ENCODE peak calls at places on chromosomes 16 and 17, in nine cellular contexts. One of them, this sample, is unnamed.

GRCh38 chr16:84465154-84465553 is 39.3 kb downstream of the MEAK7 start:
- DNase-seq in glomerular endothelial cell: no peak
- DNase-seq in HS-5: no peak
- DNase-seq in GM13977: no peak
- DNase-seq in stimulated activated CD4-positive, alpha-beta T cell treated with anti-CD3 and anti-CD28 coated beads, Interleukin-1b, Interleukin-23, amount 100 ng/mL, for 1 hour: no peak
- DNase-seq in NCI-H1092 treated with DMSO at 0.1 percent for 48 hours: no peak
- DNase-seq in adipocyte: no peak
- DNase-seq in body of pancreas: no peak
- DNase-seq in CD8-positive, alpha-beta memory T cell: no peak
- DNase-seq in this sample: no peak

GRCh38 chr16:8936421-8936820 is 27.3 kb downstream of the USP7 start:
- DNase-seq in HS-5: no peak
- DNase-seq in NCI-H1092 treated with DMSO at 0.1 percent for 48 hours: no peak
- DNase-seq in GM13977: peak
- DNase-seq in glomerular endothelial cell: no peak
- DNase-seq in CD8-positive, alpha-beta memory T cell: peak
- DNase-seq in stimulated activated CD4-positive, alpha-beta T cell treated with anti-CD3 and anti-CD28 coated beads, Interleukin-1b, Interleukin-23, amount 100 ng/mL, for 1 hour: peak
- DNase-seq in body of pancreas: peak
- DNase-seq in adipocyte: peak
- DNase-seq in this sample: peak

GRCh38 chr17:83125515-83126274 is 46.3 kb downstream of the METRNL start:
- DNase-seq in GM13977: no peak
- DNase-seq in body of pancreas: no peak
- DNase-seq in CD8-positive, alpha-beta memory T cell: no peak
- DNase-seq in adipocyte: no peak
- DNase-seq in NCI-H1092 treated with DMSO at 0.1 percent for 48 hours: no peak
- DNase-seq in stimulated activated CD4-positive, alpha-beta T cell treated with anti-CD3 and anti-CD28 coated beads, Interleukin-1b, Interleukin-23, amount 100 ng/mL, for 1 hour: no peak
- DNase-seq in glomerular endothelial cell: no peak
- DNase-seq in HS-5: no peak
- DNase-seq in this sample: peak

GRCh38 chr17:65463242-65463641 is 98.2 kb downstream of the AXIN2 start:
- DNase-seq in NCI-H1092 treated with DMSO at 0.1 percent for 48 hours: no peak
- DNase-seq in CD8-positive, alpha-beta memory T cell: no peak
- DNase-seq in glomerular endothelial cell: peak
- DNase-seq in HS-5: no peak
- DNase-seq in GM13977: no peak
- DNase-seq in adipocyte: peak
- DNase-seq in body of pancreas: peak
- DNase-seq in stimulated activated CD4-positive, alpha-beta T cell treated with anti-CD3 and anti-CD28 coated beads, Interleukin-1b, Interleukin-23, amount 100 ng/mL, for 1 hour: no peak
- DNase-seq in this sample: no peak

GRCh38 chr16:84684592-84684965 is 15.2 kb upstream of the USP10 start:
- DNase-seq in glomerular endothelial cell: no peak
- DNase-seq in HS-5: no peak
- DNase-seq in GM13977: no peak
- DNase-seq in NCI-H1092 treated with DMSO at 0.1 percent for 48 hours: no peak
- DNase-seq in CD8-positive, alpha-beta memory T cell: no peak
- DNase-seq in stimulated activated CD4-positive, alpha-beta T cell treated with anti-CD3 and anti-CD28 coated beads, Interleukin-1b, Interleukin-23, amount 100 ng/mL, for 1 hour: no peak
- DNase-seq in body of pancreas: no peak
- DNase-seq in adipocyte: no peak
- DNase-seq in this sample: no peak

GRCh38 chr17:20944014-20944905 is 98.6 kb downstream of the USP22 start:
- DNase-seq in NCI-H1092 treated with DMSO at 0.1 percent for 48 hours: peak
- DNase-seq in adipocyte: no peak
- DNase-seq in HS-5: no peak
- DNase-seq in CD8-positive, alpha-beta memory T cell: no peak
- DNase-seq in glomerular endothelial cell: no peak
- DNase-seq in body of pancreas: peak
- DNase-seq in stimulated activated CD4-positive, alpha-beta T cell treated with anti-CD3 and anti-CD28 coated beads, Interleukin-1b, Interleukin-23, amount 100 ng/mL, for 1 hour: no peak
- DNase-seq in GM13977: peak
- DNase-seq in this sample: no peak

GRCh38 chr17:59406808-59407381 is 75.4 kb downstream of the YPEL2 start:
- DNase-seq in NCI-H1092 treated with DMSO at 0.1 percent for 48 hours: peak
- DNase-seq in glomerular endothelial cell: no peak
- DNase-seq in CD8-positive, alpha-beta memory T cell: no peak
- DNase-seq in HS-5: no peak
- DNase-seq in adipocyte: peak
- DNase-seq in GM13977: no peak
- DNase-seq in body of pancreas: no peak
- DNase-seq in stimulated activated CD4-positive, alpha-beta T cell treated with anti-CD3 and anti-CD28 coated beads, Interleukin-1b, Interleukin-23, amount 100 ng/mL, for 1 hour: no peak
- DNase-seq in this sample: no peak

GRCh38 chr17:17964710-17965109 is 7.5 kb downstream of the TOM1L2 start:
- DNase-seq in CD8-positive, alpha-beta memory T cell: no peak
- DNase-seq in glomerular endothelial cell: no peak
- DNase-seq in NCI-H1092 treated with DMSO at 0.1 percent for 48 hours: no peak
- DNase-seq in adipocyte: no peak
- DNase-seq in body of pancreas: no peak
- DNase-seq in HS-5: no peak
- DNase-seq in GM13977: no peak
- DNase-seq in stimulated activated CD4-positive, alpha-beta T cell treated with anti-CD3 and anti-CD28 coated beads, Interleukin-1b, Interleukin-23, amount 100 ng/mL, for 1 hour: no peak
- DNase-seq in this sample: no peak

GRCh38 chr16:72369273-72369672 is 197.3 kb upstream of the PMFBP1 start:
- DNase-seq in glomerular endothelial cell: no peak
- DNase-seq in CD8-positive, alpha-beta memory T cell: no peak
- DNase-seq in GM13977: no peak
- DNase-seq in adipocyte: no peak
- DNase-seq in NCI-H1092 treated with DMSO at 0.1 percent for 48 hours: no peak
- DNase-seq in body of pancreas: no peak
- DNase-seq in HS-5: no peak
- DNase-seq in stimulated activated CD4-positive, alpha-beta T cell treated with anti-CD3 and anti-CD28 coated beads, Interleukin-1b, Interleukin-23, amount 100 ng/mL, for 1 hour: no peak
- DNase-seq in this sample: no peak

GRCh38 chr17:13600475-13601316 is 1.0 kb downstream of the HS3ST3A1 start:
- DNase-seq in body of pancreas: no peak
- DNase-seq in adipocyte: peak
- DNase-seq in glomerular endothelial cell: no peak
- DNase-seq in GM13977: no peak
- DNase-seq in stimulated activated CD4-positive, alpha-beta T cell treated with anti-CD3 and anti-CD28 coated beads, Interleukin-1b, Interleukin-23, amount 100 ng/mL, for 1 hour: no peak
- DNase-seq in HS-5: no peak
- DNase-seq in CD8-positive, alpha-beta memory T cell: no peak
- DNase-seq in NCI-H1092 treated with DMSO at 0.1 percent for 48 hours: no peak
- DNase-seq in this sample: peak

GRCh38 chr17:38339891-38340290 is 3.9 kb downstream of the GPR179 start:
- DNase-seq in body of pancreas: no peak
- DNase-seq in HS-5: no peak
- DNase-seq in adipocyte: no peak
- DNase-seq in stimulated activated CD4-positive, alpha-beta T cell treated with anti-CD3 and anti-CD28 coated beads, Interleukin-1b, Interleukin-23, amount 100 ng/mL, for 1 hour: no peak
- DNase-seq in glomerular endothelial cell: no peak
- DNase-seq in NCI-H1092 treated with DMSO at 0.1 percent for 48 hours: no peak
- DNase-seq in CD8-positive, alpha-beta memory T cell: no peak
- DNase-seq in GM13977: no peak
- DNase-seq in this sample: no peak

GRCh38 chr16:13378151-13378550 is 476.8 kb downstream of the SHISA9 start:
- DNase-seq in adipocyte: no peak
- DNase-seq in CD8-positive, alpha-beta memory T cell: no peak
- DNase-seq in GM13977: no peak
- DNase-seq in body of pancreas: no peak
- DNase-seq in glomerular endothelial cell: no peak
- DNase-seq in NCI-H1092 treated with DMSO at 0.1 percent for 48 hours: no peak
- DNase-seq in HS-5: no peak
- DNase-seq in stimulated activated CD4-positive, alpha-beta T cell treated with anti-CD3 and anti-CD28 coated beads, Interleukin-1b, Interleukin-23, amount 100 ng/mL, for 1 hour: no peak
- DNase-seq in this sample: no peak

GRCh38 chr16:60686824-60687223 is 1349.4 kb downstream of the CDH8 start:
- DNase-seq in GM13977: no peak
- DNase-seq in NCI-H1092 treated with DMSO at 0.1 percent for 48 hours: no peak
- DNase-seq in adipocyte: no peak
- DNase-seq in CD8-positive, alpha-beta memory T cell: no peak
- DNase-seq in stimulated activated CD4-positive, alpha-beta T cell treated with anti-CD3 and anti-CD28 coated beads, Interleukin-1b, Interleukin-23, amount 100 ng/mL, for 1 hour: no peak
- DNase-seq in body of pancreas: no peak
- DNase-seq in HS-5: no peak
- DNase-seq in glomerular endothelial cell: no peak
- DNase-seq in this sample: no peak

GRCh38 chr16:81165411-81166097 is 69.4 kb upstream of the GCSH start:
- DNase-seq in GM13977: no peak
- DNase-seq in HS-5: no peak
- DNase-seq in adipocyte: no peak
- DNase-seq in CD8-positive, alpha-beta memory T cell: no peak
- DNase-seq in glomerular endothelial cell: no peak
- DNase-seq in NCI-H1092 treated with DMSO at 0.1 percent for 48 hours: no peak
- DNase-seq in body of pancreas: no peak
- DNase-seq in stimulated activated CD4-positive, alpha-beta T cell treated with anti-CD3 and anti-CD28 coated beads, Interleukin-1b, Interleukin-23, amount 100 ng/mL, for 1 hour: no peak
- DNase-seq in this sample: no peak

GRCh38 chr17:75135946-75136345 is 4.4 kb upstream of the NT5C start:
- DNase-seq in body of pancreas: no peak
- DNase-seq in adipocyte: no peak
- DNase-seq in HS-5: no peak
- DNase-seq in GM13977: no peak
- DNase-seq in NCI-H1092 treated with DMSO at 0.1 percent for 48 hours: no peak
- DNase-seq in stimulated activated CD4-positive, alpha-beta T cell treated with anti-CD3 and anti-CD28 coated beads, Interleukin-1b, Interleukin-23, amount 100 ng/mL, for 1 hour: no peak
- DNase-seq in CD8-positive, alpha-beta memory T cell: no peak
- DNase-seq in glomerular endothelial cell: no peak
- DNase-seq in this sample: no peak

GRCh38 chr16:49959552-49960277 is 65.3 kb upstream of the CNEP1R1 start:
- DNase-seq in stimulated activated CD4-positive, alpha-beta T cell treated with anti-CD3 and anti-CD28 coated beads, Interleukin-1b, Interleukin-23, amount 100 ng/mL, for 1 hour: no peak
- DNase-seq in adipocyte: peak
- DNase-seq in glomerular endothelial cell: no peak
- DNase-seq in HS-5: no peak
- DNase-seq in NCI-H1092 treated with DMSO at 0.1 percent for 48 hours: no peak
- DNase-seq in GM13977: no peak
- DNase-seq in CD8-positive, alpha-beta memory T cell: no peak
- DNase-seq in body of pancreas: no peak
- DNase-seq in this sample: no peak

GRCh38 chr17:32259596-32259995 is 6.0 kb upstream of the RHBDL3 start:
- DNase-seq in adipocyte: peak
- DNase-seq in GM13977: no peak
- DNase-seq in stimulated activated CD4-positive, alpha-beta T cell treated with anti-CD3 and anti-CD28 coated beads, Interleukin-1b, Interleukin-23, amount 100 ng/mL, for 1 hour: no peak
- DNase-seq in glomerular endothelial cell: no peak
- DNase-seq in HS-5: no peak
- DNase-seq in CD8-positive, alpha-beta memory T cell: no peak
- DNase-seq in body of pancreas: no peak
- DNase-seq in NCI-H1092 treated with DMSO at 0.1 percent for 48 hours: no peak
- DNase-seq in this sample: peak

GRCh38 chr16:31128711-31129567 is 6.6 kb downstream of the PRSS8 start:
- DNase-seq in GM13977: no peak
- DNase-seq in stimulated activated CD4-positive, alpha-beta T cell treated with anti-CD3 and anti-CD28 coated beads, Interleukin-1b, Interleukin-23, amount 100 ng/mL, for 1 hour: no peak
- DNase-seq in NCI-H1092 treated with DMSO at 0.1 percent for 48 hours: no peak
- DNase-seq in CD8-positive, alpha-beta memory T cell: no peak
- DNase-seq in adipocyte: no peak
- DNase-seq in HS-5: no peak
- DNase-seq in glomerular endothelial cell: no peak
- DNase-seq in body of pancreas: peak
- DNase-seq in this sample: no peak

GRCh38 chr17:73546770-73547345 is 97.4 kb downstream of the SDK2 start:
- DNase-seq in adipocyte: no peak
- DNase-seq in GM13977: peak
- DNase-seq in NCI-H1092 treated with DMSO at 0.1 percent for 48 hours: no peak
- DNase-seq in CD8-positive, alpha-beta memory T cell: no peak
- DNase-seq in HS-5: no peak
- DNase-seq in body of pancreas: peak
- DNase-seq in glomerular endothelial cell: no peak
- DNase-seq in stimulated activated CD4-positive, alpha-beta T cell treated with anti-CD3 and anti-CD28 coated beads, Interleukin-1b, Interleukin-23, amount 100 ng/mL, for 1 hour: no peak
- DNase-seq in this sample: peak

GRCh38 chr17:73247728-73248127 is 14.0 kb downstream of the CPSF4L start:
- DNase-seq in adipocyte: peak
- DNase-seq in glomerular endothelial cell: no peak
- DNase-seq in NCI-H1092 treated with DMSO at 0.1 percent for 48 hours: no peak
- DNase-seq in stimulated activated CD4-positive, alpha-beta T cell treated with anti-CD3 and anti-CD28 coated beads, Interleukin-1b, Interleukin-23, amount 100 ng/mL, for 1 hour: no peak
- DNase-seq in HS-5: no peak
- DNase-seq in GM13977: no peak
- DNase-seq in CD8-positive, alpha-beta memory T cell: no peak
- DNase-seq in body of pancreas: no peak
- DNase-seq in this sample: no peak

GRCh38 chr17:64496786-64497564 is at the start of gene POLG2:
- DNase-seq in CD8-positive, alpha-beta memory T cell: peak
- DNase-seq in GM13977: peak
- DNase-seq in stimulated activated CD4-positive, alpha-beta T cell treated with anti-CD3 and anti-CD28 coated beads, Interleukin-1b, Interleukin-23, amount 100 ng/mL, for 1 hour: peak
- DNase-seq in HS-5: peak
- DNase-seq in NCI-H1092 treated with DMSO at 0.1 percent for 48 hours: peak
- DNase-seq in glomerular endothelial cell: no peak
- DNase-seq in adipocyte: peak
- DNase-seq in body of pancreas: peak
- DNase-seq in this sample: peak

GRCh38 chr17:44331249-44331760 is 6.7 kb upstream of the SLC25A39 start:
- DNase-seq in body of pancreas: peak
- DNase-seq in adipocyte: peak
- DNase-seq in NCI-H1092 treated with DMSO at 0.1 percent for 48 hours: peak
- DNase-seq in glomerular endothelial cell: no peak
- DNase-seq in HS-5: peak
- DNase-seq in CD8-positive, alpha-beta memory T cell: peak
- DNase-seq in GM13977: peak
- DNase-seq in stimulated activated CD4-positive, alpha-beta T cell treated with anti-CD3 and anti-CD28 coated beads, Interleukin-1b, Interleukin-23, amount 100 ng/mL, for 1 hour: peak
- DNase-seq in this sample: peak

GRCh38 chr16:13453938-13454553 is 465.9 kb upstream of the ERCC4 start:
- DNase-seq in CD8-positive, alpha-beta memory T cell: no peak
- DNase-seq in stimulated activated CD4-positive, alpha-beta T cell treated with anti-CD3 and anti-CD28 coated beads, Interleukin-1b, Interleukin-23, amount 100 ng/mL, for 1 hour: no peak
- DNase-seq in glomerular endothelial cell: no peak
- DNase-seq in NCI-H1092 treated with DMSO at 0.1 percent for 48 hours: peak
- DNase-seq in adipocyte: peak
- DNase-seq in HS-5: no peak
- DNase-seq in body of pancreas: peak
- DNase-seq in GM13977: peak
- DNase-seq in this sample: peak

GRCh38 chr16:23072084-23072599 is 77.1 kb downstream of the USP31 start:
- DNase-seq in GM13977: no peak
- DNase-seq in stimulated activated CD4-positive, alpha-beta T cell treated with anti-CD3 and anti-CD28 coated beads, Interleukin-1b, Interleukin-23, amount 100 ng/mL, for 1 hour: no peak
- DNase-seq in body of pancreas: peak
- DNase-seq in glomerular endothelial cell: peak
- DNase-seq in CD8-positive, alpha-beta memory T cell: no peak
- DNase-seq in adipocyte: no peak
- DNase-seq in NCI-H1092 treated with DMSO at 0.1 percent for 48 hours: no peak
- DNase-seq in HS-5: no peak
- DNase-seq in this sample: peak

GRCh38 chr16:23903001-23903414 is 67.2 kb downstream of the PRKCB start:
- DNase-seq in GM13977: no peak
- DNase-seq in body of pancreas: no peak
- DNase-seq in glomerular endothelial cell: no peak
- DNase-seq in stimulated activated CD4-positive, alpha-beta T cell treated with anti-CD3 and anti-CD28 coated beads, Interleukin-1b, Interleukin-23, amount 100 ng/mL, for 1 hour: no peak
- DNase-seq in CD8-positive, alpha-beta memory T cell: no peak
- DNase-seq in adipocyte: no peak
- DNase-seq in HS-5: no peak
- DNase-seq in NCI-H1092 treated with DMSO at 0.1 percent for 48 hours: no peak
- DNase-seq in this sample: no peak

GRCh38 chr16:17343028-17343427 is 127.7 kb downstream of the XYLT1 start:
- DNase-seq in NCI-H1092 treated with DMSO at 0.1 percent for 48 hours: no peak
- DNase-seq in adipocyte: no peak
- DNase-seq in stimulated activated CD4-positive, alpha-beta T cell treated with anti-CD3 and anti-CD28 coated beads, Interleukin-1b, Interleukin-23, amount 100 ng/mL, for 1 hour: no peak
- DNase-seq in body of pancreas: no peak
- DNase-seq in GM13977: peak
- DNase-seq in CD8-positive, alpha-beta memory T cell: peak
- DNase-seq in HS-5: no peak
- DNase-seq in glomerular endothelial cell: no peak
- DNase-seq in this sample: no peak

GRCh38 chr17:68352041-68352440 is 60.7 kb downstream of the ARSG start:
- DNase-seq in stimulated activated CD4-positive, alpha-beta T cell treated with anti-CD3 and anti-CD28 coated beads, Interleukin-1b, Interleukin-23, amount 100 ng/mL, for 1 hour: no peak
- DNase-seq in NCI-H1092 treated with DMSO at 0.1 percent for 48 hours: no peak
- DNase-seq in body of pancreas: no peak
- DNase-seq in glomerular endothelial cell: no peak
- DNase-seq in HS-5: no peak
- DNase-seq in adipocyte: no peak
- DNase-seq in CD8-positive, alpha-beta memory T cell: no peak
- DNase-seq in GM13977: no peak
- DNase-seq in this sample: no peak

GRCh38 chr17:65005858-65006257 is 50.7 kb downstream of the GNA13 start:
- DNase-seq in stimulated activated CD4-positive, alpha-beta T cell treated with anti-CD3 and anti-CD28 coated beads, Interleukin-1b, Interleukin-23, amount 100 ng/mL, for 1 hour: no peak
- DNase-seq in GM13977: peak
- DNase-seq in adipocyte: no peak
- DNase-seq in NCI-H1092 treated with DMSO at 0.1 percent for 48 hours: no peak
- DNase-seq in glomerular endothelial cell: no peak
- DNase-seq in CD8-positive, alpha-beta memory T cell: no peak
- DNase-seq in body of pancreas: no peak
- DNase-seq in HS-5: no peak
- DNase-seq in this sample: no peak

GRCh38 chr16:73337897-73338296 is 290.0 kb upstream of the ZFHX3 start:
- DNase-seq in adipocyte: no peak
- DNase-seq in GM13977: no peak
- DNase-seq in NCI-H1092 treated with DMSO at 0.1 percent for 48 hours: no peak
- DNase-seq in stimulated activated CD4-positive, alpha-beta T cell treated with anti-CD3 and anti-CD28 coated beads, Interleukin-1b, Interleukin-23, amount 100 ng/mL, for 1 hour: no peak
- DNase-seq in body of pancreas: no peak
- DNase-seq in glomerular endothelial cell: no peak
- DNase-seq in HS-5: no peak
- DNase-seq in CD8-positive, alpha-beta memory T cell: no peak
- DNase-seq in this sample: no peak

GRCh38 chr17:2388705-2389099 is 12.2 kb downstream of the MNT start:
- DNase-seq in glomerular endothelial cell: no peak
- DNase-seq in CD8-positive, alpha-beta memory T cell: no peak
- DNase-seq in adipocyte: no peak
- DNase-seq in HS-5: no peak
- DNase-seq in NCI-H1092 treated with DMSO at 0.1 percent for 48 hours: no peak
- DNase-seq in GM13977: no peak
- DNase-seq in stimulated activated CD4-positive, alpha-beta T cell treated with anti-CD3 and anti-CD28 coated beads, Interleukin-1b, Interleukin-23, amount 100 ng/mL, for 1 hour: no peak
- DNase-seq in body of pancreas: peak
- DNase-seq in this sample: no peak